ENCODE peak calls at places on chromosomes 12 and 14, in nine cellular contexts. E is neural progenitor cell, W is endothelial cell of umbilical vein, D is esophagus squamous epithelium, O is Peyer's patch, C is brain microvascular endothelial cell, F is heart left ventricle, T is left ventricle myocardium inferior, B is psoas muscle. J is an unnamed sample. For H3K36me3, the result is how much of the 10 kb centered on the place peaks cover.

GRCh38 chr14:92692822-92693226 is 55.6 kb downstream of the LGMN start:
- DNase-seq in E (no peak), T (peak), F (peak), D (no peak), C (no peak), W (peak), O (peak), B (peak), J (peak)

GRCh38 chr12:6613776-6614512 is 6.8 kb upstream of the CHD4 start:
- DNase-seq in B (peak), F (peak), W (peak), D (peak), E (peak), O (peak), C (peak), T (peak), J (peak)

GRCh38 chr12:124454352-124454725 is 113.1 kb downstream of the NCOR2 start:
- DNase-seq in O (no peak), B (no peak), F (no peak), T (no peak), E (no peak), W (no peak), C (no peak), D (no peak), J (no peak)

GRCh38 chr14:104665092-104665662 is 24.2 kb upstream of the INF2 start:
- DNase-seq in W (no peak), E (no peak), B (no peak), D (no peak), T (no peak), O (no peak), F (no peak), C (no peak), J (no peak)

GRCh38 chr12:104049278-104050257 is at the start of gene GLT8D2:
- DNase-seq in E (peak), O (peak), W (peak), T (peak), C (peak), B (peak), D (no peak), F (peak), J (peak)

GRCh38 chr12:2013527-2014223 is 9.4 kb upstream of the DCP1B start:
- DNase-seq in W (peak), B (no peak), D (no peak), T (peak), F (peak), E (no peak), O (no peak), C (no peak), J (no peak)

GRCh38 chr12:64137117-64137516 is 85.0 kb downstream of the KICS2 start:
- DNase-seq in O (no peak), D (no peak), E (no peak), T (no peak), F (no peak), B (no peak), C (peak), W (no peak), J (no peak)

GRCh38 chr12:52821071-52821730 is 7.3 kb upstream of the KRT4 start:
- DNase-seq in O (no peak), T (no peak), D (no peak), W (no peak), F (no peak), E (no peak), C (no peak), B (no peak), J (no peak)

GRCh38 chr12:112906712-112907414 is at the start of gene OAS1:
- DNase-seq in D (no peak), T (no peak), B (no peak), C (peak), E (peak), F (peak), W (peak), O (no peak), J (peak)

GRCh38 chr14:36078080-36078479 is 98.4 kb downstream of the PTCSC3 start:
- DNase-seq in W (no peak), O (no peak), E (no peak), T (no peak), C (no peak), B (no peak), D (no peak), F (no peak), J (no peak)

DNA sequence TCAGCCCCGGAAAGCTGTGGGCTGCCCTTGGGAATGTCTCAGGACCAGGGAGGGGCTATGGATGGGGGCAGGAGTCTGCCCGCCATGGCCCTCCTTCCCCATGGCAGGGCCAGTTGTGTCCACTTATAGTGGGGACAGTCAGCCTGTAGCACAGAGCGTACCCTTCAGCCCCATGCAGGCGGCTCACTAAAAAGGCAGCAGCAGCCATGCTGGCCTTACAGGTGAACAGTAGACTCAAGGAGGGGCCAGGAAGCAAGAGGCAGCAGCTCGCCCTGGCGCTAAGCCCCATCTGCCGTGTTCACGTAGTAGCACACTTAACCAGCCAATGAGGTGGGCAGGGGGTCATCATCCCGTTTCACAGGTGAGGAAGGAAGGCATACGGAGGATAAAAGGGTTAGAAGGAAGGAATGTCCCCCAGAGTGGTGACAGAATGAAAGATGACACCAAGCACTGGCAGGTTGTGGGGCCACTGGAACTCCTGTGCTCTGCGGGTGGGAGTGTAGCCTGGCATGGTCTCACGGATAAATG is 52.7 kb downstream of the FAM222A start:
- DNase-seq in T (no peak), E (no peak), O (peak), D (no peak), B (peak), W (no peak), C (no peak), F (no peak), J (no peak)
- H3K27ac ChIP-seq in T (no peak), E (no peak), O (no peak), D (no peak), B (no peak), W (no peak), C (no peak), F (no peak), J (no peak)

GRCh38 chr14:54427914-54428313 is 13.3 kb downstream of the CNIH1 start:
- DNase-seq in B (no peak), D (no peak), E (no peak), W (no peak), C (no peak), T (no peak), O (no peak), F (no peak), J (no peak)
- H3K36me3 ChIP-seq in B (half or more), D (under half), E (under half), W (under half), C (under half), T (half or more), O (under half), F (half or more), J (under half)

GRCh38 chr12:116799955-116800354 is 61.8 kb downstream of the RNFT2 start:
- DNase-seq in W (no peak), D (no peak), B (no peak), F (no peak), C (no peak), E (no peak), O (no peak), T (no peak), J (no peak)
- TF ChIP-seq CTCF in W (no peak), D (no peak), B (no peak), F (no peak), C (no peak), E (no peak), O (no peak), T (no peak), J (no peak)

DNA sequence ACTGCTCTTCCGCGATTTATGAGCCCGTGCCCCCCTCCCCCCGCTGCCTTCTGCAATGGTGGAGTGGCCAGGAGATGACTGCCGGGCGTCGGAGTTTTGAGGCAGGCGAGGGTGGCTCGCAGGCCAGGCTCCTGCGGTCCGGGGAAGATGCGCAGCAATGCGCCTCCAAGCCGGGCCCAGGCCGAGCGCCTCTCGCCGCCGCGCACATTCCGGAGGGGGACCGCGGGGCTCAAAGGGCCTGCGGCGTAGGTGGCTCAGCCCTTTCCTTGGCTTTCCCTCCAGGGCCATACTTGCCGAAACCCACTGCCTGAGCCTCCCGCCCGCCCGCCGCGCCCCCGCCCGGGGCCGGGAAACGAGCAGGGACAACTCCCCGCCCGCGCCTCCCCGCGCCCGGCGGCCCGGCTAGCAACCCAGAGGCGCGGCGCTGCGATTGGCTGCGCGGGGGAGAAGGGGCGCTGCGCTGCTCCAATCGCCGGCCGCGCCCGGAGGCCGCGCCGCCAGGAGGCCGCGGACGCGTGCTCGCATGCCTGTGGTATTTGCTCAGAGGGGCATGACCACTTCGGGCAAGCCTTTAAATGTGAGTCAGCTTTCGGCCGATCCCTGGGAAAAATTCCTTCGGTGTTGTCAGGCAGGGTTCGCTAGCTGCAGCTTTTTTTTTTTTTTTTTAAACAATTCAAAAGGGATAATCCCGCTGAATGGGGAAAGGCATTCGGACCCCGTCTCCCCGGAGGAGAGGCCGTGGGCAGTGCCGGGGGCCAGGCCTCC is 157.9 kb upstream of the PARP11 start:
- DNase-seq in T (peak), B (peak), F (peak), O (peak), D (peak), C (peak), E (peak), W (peak), J (peak)
- H3K27ac ChIP-seq in T (peak), B (peak), F (peak), O (peak), D (peak), C (peak), E (peak), W (no peak), J (peak)

GRCh38 chr14:89845346-89845745 is 109.2 kb downstream of the EFCAB11 start:
- DNase-seq in C (peak), O (no peak), W (no peak), E (no peak), F (no peak), D (no peak), T (no peak), B (no peak), J (no peak)
- H3K36me3 ChIP-seq in C (under half), O (under half), W (under half), E (under half), F (under half), D (under half), T (under half), B (under half), J (under half)

GRCh38 chr12:84912191-84913142 is at the start of gene SLC6A15:
- DNase-seq in B (peak), E (peak), F (peak), T (no peak), O (peak), D (peak), W (peak), C (peak), J (no peak)
- TF ChIP-seq CTCF in B (no peak), E (peak), F (no peak), T (peak), O (no peak), D (peak), W (peak), C (peak), J (no peak)

GRCh38 chr12:19288161-19288560 is 151.1 kb upstream of the AEBP2 start:
- DNase-seq in B (no peak), F (no peak), T (no peak), W (peak), C (no peak), O (no peak), D (no peak), E (no peak), J (no peak)
- H3K27ac ChIP-seq in B (no peak), F (no peak), T (no peak), W (no peak), C (no peak), O (no peak), D (no peak), E (no peak), J (no peak)

DNA sequence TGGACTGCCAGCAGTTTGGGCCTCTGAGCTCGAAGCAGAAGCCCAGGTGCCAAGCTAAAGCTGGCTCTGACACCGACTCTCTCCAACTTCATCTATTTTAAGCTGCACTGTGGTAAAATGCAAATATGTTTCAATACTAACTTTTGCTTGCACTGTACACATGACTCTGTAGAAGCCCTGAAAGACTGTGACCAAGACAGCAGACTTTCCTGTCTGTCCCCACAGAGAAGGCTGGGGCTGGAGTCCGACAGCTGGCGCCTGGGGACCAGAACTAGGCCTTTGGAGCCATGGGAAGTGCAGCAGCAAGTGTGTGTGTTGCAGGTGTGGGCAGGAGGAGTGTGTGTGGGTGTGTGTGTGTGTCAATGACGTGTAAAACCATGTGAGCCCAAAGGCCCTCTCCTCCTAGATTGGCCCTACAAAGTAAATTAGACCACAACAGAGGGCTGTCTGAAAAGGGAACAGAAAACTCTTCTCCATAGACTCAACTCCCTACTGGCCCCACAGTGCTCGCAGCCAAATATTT is 16.4 kb upstream of the RAB35 start:
- DNase-seq in C (no peak), D (no peak), T (no peak), B (no peak), E (no peak), F (no peak), W (no peak), O (peak), J (no peak)
- H3K36me3 ChIP-seq in C (half or more), D (half or more), T (half or more), B (half or more), E (under half), F (half or more), W (under half), O (under half), J (half or more)